ENCODE peak calls at places on chromosomes 2 and 18, in ten cellular contexts. Z, N, J, G, A, Y, L, M, P and U are unnamed samples.
A peak's percentile ranks its signal among the peaks of the same experiment; 100 is the strongest.

GRCh38 chr2:196987654-196988364 is 61.3 kb upstream of the PGAP1 start:
- DNase-seq in Z (no peak), L (peak; percentile 95), J (peak; percentile 90), G (peak; percentile 98), N (peak; percentile 92), A (no peak), Y (no peak), P (peak; percentile 96), M (no peak), U (no peak)

GRCh38 chr18:51400721-51401120 is 203.2 kb upstream of the MEX3C start:
- DNase-seq in L (no peak), J (no peak), N (no peak), Y (no peak), M (no peak), Z (no peak), A (no peak), P (no peak), G (no peak), U (no peak)

GRCh38 chr2:173884403-173884802 is 80.8 kb downstream of the SP3 start:
- DNase-seq in G (peak; percentile 32), Z (peak; percentile 75), M (no peak), L (peak; percentile 20), P (peak; percentile 39), N (peak; percentile 31), J (peak; percentile 32), Y (no peak), A (peak; percentile 69), U (peak; percentile 68)

GRCh38 chr2:116223912-116224311 is 1590.6 kb upstream of the DDX18 start:
- DNase-seq in P (no peak), N (no peak), Z (no peak), M (peak; percentile 63), G (no peak), J (no peak), L (no peak), A (no peak), Y (no peak), U (peak; percentile 56)

GRCh38 chr2:160220545-160221009 is 20.5 kb upstream of the ITGB6 start:
- DNase-seq in M (no peak), G (no peak), J (no peak), N (no peak), L (no peak), A (no peak), Y (no peak), P (peak; percentile 99), Z (no peak), U (no peak)

GRCh38 chr2:2706306-2706705 is 375.2 kb upstream of the MYT1L start:
- DNase-seq in N (no peak), Y (no peak), G (no peak), Z (no peak), P (no peak), J (no peak), A (no peak), M (peak; percentile 67), L (no peak), U (no peak)

GRCh38 chr18:23306842-23307241 is 146.2 kb upstream of the RIOK3 start:
- DNase-seq in L (no peak), M (no peak), A (no peak), P (no peak), J (no peak), Y (no peak), G (no peak), N (no peak), Z (no peak), U (no peak)

GRCh38 chr2:133448195-133448594 is 120.1 kb downstream of the NCKAP5 start:
- DNase-seq in N (no peak), A (no peak), G (no peak), M (no peak), Z (no peak), P (peak; percentile 39), L (no peak), J (no peak), Y (no peak), U (no peak)

GRCh38 chr18:32209685-32210445 is 20.0 kb downstream of the MEP1B start:
- DNase-seq in L (no peak), G (no peak), A (no peak), M (no peak), Y (no peak), N (no peak), J (no peak), P (no peak), Z (no peak), U (no peak)

GRCh38 chr2:215747244-215747620 is 266.1 kb downstream of the MREG start:
- DNase-seq in L (peak; percentile 45), P (peak; percentile 47), A (no peak), Z (no peak), M (no peak), G (peak; percentile 33), Y (no peak), N (no peak), J (no peak), U (no peak)

GRCh38 chr18:59501876-59502221 is 142.8 kb upstream of the LMAN1 start:
- DNase-seq in Y (no peak), P (peak; percentile 61), N (no peak), L (no peak), A (no peak), J (no peak), G (no peak), Z (no peak), M (no peak), U (no peak)

GRCh38 chr2:10414000-10414451 is 34.1 kb downstream of the ODC1 start:
- DNase-seq in P (peak; percentile 70), G (peak; percentile 68), L (peak; percentile 58), Y (no peak), J (no peak), M (no peak), Z (no peak), A (peak; percentile 64), N (peak; percentile 34), U (no peak)

GRCh38 chr2:145023331-145023934 is 503.5 kb upstream of the ZEB2 start:
- DNase-seq in M (no peak), L (no peak), J (no peak), P (no peak), N (no peak), G (no peak), A (no peak), Y (no peak), Z (no peak), U (no peak)

GRCh38 chr2:85421706-85422457 is 3.4 kb downstream of the SH2D6 start:
- DNase-seq in G (no peak), Y (no peak), J (no peak), Z (no peak), L (no peak), M (no peak), N (no peak), A (no peak), P (no peak), U (no peak)

GRCh38 chr18:10495936-10496335 is 29.9 kb upstream of the NAPG start:
- DNase-seq in G (no peak), Y (no peak), J (no peak), N (no peak), Z (no peak), A (no peak), P (no peak), L (no peak), M (no peak), U (no peak)

GRCh38 chr2:30500699-30501098 is 53.7 kb downstream of the LCLAT1 start:
- DNase-seq in L (no peak), Y (no peak), N (no peak), Z (no peak), A (no peak), P (no peak), J (no peak), G (no peak), M (no peak), U (no peak)

GRCh38 chr2:68744517-68744916 is 9.9 kb downstream of the ARHGAP25 start:
- DNase-seq in L (no peak), Y (no peak), A (no peak), N (no peak), J (no peak), P (peak; percentile 50), M (no peak), Z (no peak), G (no peak), U (no peak)

GRCh38 chr18:79771446-79772107 is 26.2 kb upstream of the KCNG2 start:
- DNase-seq in P (no peak), M (peak; percentile 91), Y (no peak), A (peak; percentile 7), J (no peak), G (no peak), Z (peak; percentile 55), L (no peak), N (no peak), U (peak; percentile 32)

GRCh38 chr2:182672471-182673165 is 43.4 kb upstream of the DNAJC10 start:
- DNase-seq in A (no peak), Y (no peak), Z (no peak), M (no peak), G (peak; percentile 91), N (peak; percentile 32), J (peak; percentile 23), L (peak; percentile 61), P (peak; percentile 69), U (no peak)

GRCh38 chr2:65231121-65231520 is 3.5 kb downstream of the ACTR2 start:
- DNase-seq in P (peak; percentile 39), Y (no peak), L (peak; percentile 80), A (no peak), M (no peak), G (peak; percentile 61), N (peak; percentile 46), J (no peak), Z (no peak), U (no peak)